ENCODE peak calls at places on chromosomes 13 and 19, in four cellular contexts. One of them, this sample, is unnamed. For H3K9me3 and H3K27me3, the result is how much of the 10 kb centered on the place peaks cover.

GRCh38 chr19:412356-413355 is 3.7 kb upstream of the C2CD4C start:
- DNase-seq in body of pancreas: peak
- DNase-seq in tibial nerve: no peak
- DNase-seq in ovary: no peak
- DNase-seq in this sample: peak

GRCh38 chr13:104296301-104296700 is 1230.1 kb upstream of the SLC10A2 start:
- DNase-seq in body of pancreas: no peak
- DNase-seq in tibial nerve: no peak
- DNase-seq in ovary: no peak
- DNase-seq in this sample: no peak

GRCh38 chr19:33193269-33193863 is 764 bp upstream of the LRP3 start:
- DNase-seq in body of pancreas: no peak
- DNase-seq in tibial nerve: no peak
- DNase-seq in ovary: no peak
- DNase-seq in this sample: peak

GRCh38 chr13:113970810-113971470 is 2.9 kb downstream of the C13orf46 start:
- DNase-seq in body of pancreas: peak
- DNase-seq in tibial nerve: no peak
- DNase-seq in ovary: no peak
- DNase-seq in this sample: peak

GRCh38 chr13:37319041-37319443 is 213.6 kb upstream of the CSNK1A1L start:
- DNase-seq in body of pancreas: no peak
- DNase-seq in tibial nerve: no peak
- DNase-seq in ovary: no peak
- DNase-seq in this sample: no peak

GRCh38 chr19:17647071-17648020 is 40.8 kb downstream of the UNC13A start:
- DNase-seq in body of pancreas: no peak
- DNase-seq in tibial nerve: no peak
- DNase-seq in ovary: no peak
- DNase-seq in this sample: no peak

GRCh38 chr19:33508941-33509614 is 12.5 kb downstream of the PEPD start:
- DNase-seq in body of pancreas: no peak
- DNase-seq in tibial nerve: no peak
- DNase-seq in ovary: no peak
- DNase-seq in this sample: no peak

GRCh38 chr13:108455320-108455719 is 174.1 kb upstream of the MYO16 start:
- DNase-seq in body of pancreas: no peak
- DNase-seq in tibial nerve: no peak
- DNase-seq in ovary: no peak
- DNase-seq in this sample: no peak

GRCh38 chr19:5321851-5322681 is 18.5 kb downstream of the PTPRS start:
- DNase-seq in body of pancreas: no peak
- DNase-seq in tibial nerve: no peak
- DNase-seq in ovary: no peak
- DNase-seq in this sample: no peak

GRCh38 chr13:91468301-91468700 is 69.9 kb downstream of the GPC5 start:
- DNase-seq in body of pancreas: no peak
- DNase-seq in tibial nerve: no peak
- DNase-seq in ovary: no peak
- DNase-seq in this sample: no peak

GRCh38 chr13:109256866-109257760 is 529.3 kb downstream of the IRS2 start:
- DNase-seq in body of pancreas: no peak
- DNase-seq in tibial nerve: no peak
- DNase-seq in ovary: no peak
- DNase-seq in this sample: no peak

GRCh38 chr19:30590596-30591229 is 218.5 kb downstream of the ZNF536 start:
- DNase-seq in body of pancreas: no peak
- DNase-seq in tibial nerve: no peak
- DNase-seq in ovary: no peak
- DNase-seq in this sample: no peak

GRCh38 chr19:30593358-30593757 is 221.2 kb downstream of the ZNF536 start:
- DNase-seq in body of pancreas: no peak
- DNase-seq in tibial nerve: no peak
- DNase-seq in ovary: no peak
- DNase-seq in this sample: no peak

GRCh38 chr19:30584121-30584520 is 211.9 kb downstream of the ZNF536 start:
- DNase-seq in body of pancreas: no peak
- DNase-seq in tibial nerve: no peak
- DNase-seq in ovary: no peak
- DNase-seq in this sample: no peak

DNA sequence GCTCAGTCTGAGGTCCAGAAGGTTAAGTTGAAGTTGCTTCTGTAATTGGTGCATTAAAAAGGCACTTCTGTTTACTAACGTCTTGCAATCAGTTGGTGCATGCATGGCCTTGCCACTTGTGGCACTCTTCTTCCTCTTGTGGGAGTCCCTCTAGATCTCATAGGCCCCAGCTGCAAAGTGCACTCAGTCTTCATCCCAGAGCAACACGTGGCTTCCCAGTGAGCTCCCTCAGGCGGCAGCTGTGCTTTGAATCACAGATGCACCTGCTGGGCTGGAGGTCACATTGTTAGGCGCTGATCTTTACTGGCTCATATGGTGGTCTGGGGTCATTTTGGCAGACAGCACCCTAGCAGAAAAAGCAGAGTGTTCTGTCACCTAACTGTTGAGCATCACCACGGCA is 215.7 kb downstream of the ZNF536 start:
- DNase-seq in body of pancreas: no peak
- DNase-seq in tibial nerve: no peak
- DNase-seq in ovary: no peak
- DNase-seq in this sample: no peak
- H3K27ac ChIP-seq in body of pancreas: no peak
- H3K27ac ChIP-seq in tibial nerve: no peak
- H3K27ac ChIP-seq in ovary: no peak
- H3K27ac ChIP-seq in this sample: no peak

GRCh38 chr19:28475525-28475924 is 737.4 kb downstream of the UQCRFS1 start:
- DNase-seq in body of pancreas: no peak
- DNase-seq in tibial nerve: no peak
- DNase-seq in ovary: no peak
- DNase-seq in this sample: no peak

GRCh38 chr19:28468701-28469459 is 744.1 kb downstream of the UQCRFS1 start:
- DNase-seq in body of pancreas: peak
- DNase-seq in tibial nerve: no peak
- DNase-seq in ovary: no peak
- DNase-seq in this sample: peak

GRCh38 chr19:28472111-28472510 is 740.8 kb downstream of the UQCRFS1 start:
- DNase-seq in body of pancreas: no peak
- DNase-seq in tibial nerve: no peak
- DNase-seq in ovary: no peak
- DNase-seq in this sample: no peak

GRCh38 chr19:28469544-28469943 is 743.4 kb downstream of the UQCRFS1 start:
- DNase-seq in body of pancreas: no peak
- DNase-seq in tibial nerve: no peak
- DNase-seq in ovary: no peak
- DNase-seq in this sample: no peak

DNA sequence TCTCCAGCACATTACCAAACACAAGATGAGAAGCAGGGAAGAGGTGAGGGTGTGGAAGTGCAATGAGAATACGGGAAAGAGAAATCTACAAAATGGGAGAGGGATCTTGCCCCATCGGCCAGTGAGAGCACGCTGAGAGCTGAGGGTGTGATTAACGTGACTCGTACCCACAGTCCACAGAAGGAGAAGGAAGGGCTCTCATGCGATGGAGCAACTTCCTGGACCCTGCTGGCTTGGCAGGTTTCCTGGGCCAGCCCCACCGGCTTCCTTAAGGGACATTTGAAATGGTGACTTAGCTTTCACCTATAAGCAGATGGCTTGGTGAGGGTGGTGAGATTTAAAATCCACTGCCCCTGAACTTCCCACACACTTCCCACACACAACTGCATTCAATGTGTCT is 740.1 kb downstream of the UQCRFS1 start:
- DNase-seq in body of pancreas: peak
- DNase-seq in tibial nerve: no peak
- DNase-seq in ovary: no peak
- DNase-seq in this sample: peak
- H3K9me3 ChIP-seq in body of pancreas: under half
- H3K9me3 ChIP-seq in tibial nerve: under half
- H3K9me3 ChIP-seq in ovary: under half
- H3K9me3 ChIP-seq in this sample: under half

DNA sequence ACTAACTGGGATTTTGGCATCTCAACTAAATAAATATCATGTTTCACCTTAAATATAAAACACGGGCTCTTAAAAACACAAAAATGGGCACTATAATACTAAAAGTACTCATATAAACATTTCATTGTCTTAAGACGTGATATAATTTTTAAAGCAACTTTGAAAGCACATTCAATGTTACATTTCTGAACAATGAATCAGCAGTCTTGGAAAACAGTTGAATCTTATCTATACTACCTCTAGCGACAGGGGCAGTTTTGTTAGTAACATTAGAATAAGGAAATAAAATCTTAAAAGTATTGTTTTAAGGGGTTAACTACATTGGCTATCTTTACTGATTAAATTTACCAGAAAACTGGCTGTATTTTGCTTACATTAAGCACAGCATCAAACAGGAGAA is 156.9 kb downstream of the UGGT2 start:
- DNase-seq in body of pancreas: no peak
- DNase-seq in tibial nerve: no peak
- DNase-seq in ovary: no peak
- DNase-seq in this sample: no peak
- H3K27me3 ChIP-seq in body of pancreas: under half
- H3K27me3 ChIP-seq in tibial nerve: under half
- H3K27me3 ChIP-seq in ovary: under half
- H3K27me3 ChIP-seq in this sample: under half

DNA sequence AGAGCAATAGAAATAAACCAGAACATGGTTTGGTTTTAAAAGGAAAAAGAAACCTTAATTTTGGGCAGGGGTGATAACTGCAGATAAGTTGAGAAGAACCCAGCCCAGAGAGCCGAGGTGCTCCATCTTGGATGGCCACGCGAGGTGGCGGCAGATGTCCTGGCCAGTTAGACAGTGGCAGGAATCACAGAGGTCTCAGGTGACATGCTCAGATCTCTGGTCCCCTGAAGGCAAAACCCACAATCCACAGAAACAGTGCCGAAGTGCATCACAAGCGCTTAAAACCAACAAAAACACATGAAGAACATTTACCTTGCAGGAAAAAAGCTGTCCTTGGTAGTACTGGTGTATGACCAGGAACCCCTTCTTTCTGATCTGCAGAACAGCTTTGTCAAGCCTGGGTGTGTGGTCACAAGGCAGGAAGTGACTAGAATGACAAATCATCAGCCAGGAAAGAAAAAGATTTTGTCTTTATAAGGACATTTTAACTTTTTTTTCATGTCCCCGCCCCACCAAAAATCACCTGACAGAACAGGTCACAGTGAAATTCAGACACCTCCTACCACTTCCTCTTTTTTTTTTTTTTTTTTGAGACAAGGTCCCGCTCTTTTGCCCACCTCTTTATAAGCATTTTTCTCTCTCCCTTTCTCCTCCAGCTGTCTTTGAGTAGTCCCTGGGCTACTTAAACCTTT is at the start of gene LCP1:
- DNase-seq in body of pancreas: no peak
- DNase-seq in tibial nerve: no peak
- DNase-seq in ovary: no peak
- DNase-seq in this sample: no peak
- H3K27ac ChIP-seq in body of pancreas: no peak
- H3K27ac ChIP-seq in tibial nerve: peak
- H3K27ac ChIP-seq in ovary: no peak
- H3K27ac ChIP-seq in this sample: no peak

DNA sequence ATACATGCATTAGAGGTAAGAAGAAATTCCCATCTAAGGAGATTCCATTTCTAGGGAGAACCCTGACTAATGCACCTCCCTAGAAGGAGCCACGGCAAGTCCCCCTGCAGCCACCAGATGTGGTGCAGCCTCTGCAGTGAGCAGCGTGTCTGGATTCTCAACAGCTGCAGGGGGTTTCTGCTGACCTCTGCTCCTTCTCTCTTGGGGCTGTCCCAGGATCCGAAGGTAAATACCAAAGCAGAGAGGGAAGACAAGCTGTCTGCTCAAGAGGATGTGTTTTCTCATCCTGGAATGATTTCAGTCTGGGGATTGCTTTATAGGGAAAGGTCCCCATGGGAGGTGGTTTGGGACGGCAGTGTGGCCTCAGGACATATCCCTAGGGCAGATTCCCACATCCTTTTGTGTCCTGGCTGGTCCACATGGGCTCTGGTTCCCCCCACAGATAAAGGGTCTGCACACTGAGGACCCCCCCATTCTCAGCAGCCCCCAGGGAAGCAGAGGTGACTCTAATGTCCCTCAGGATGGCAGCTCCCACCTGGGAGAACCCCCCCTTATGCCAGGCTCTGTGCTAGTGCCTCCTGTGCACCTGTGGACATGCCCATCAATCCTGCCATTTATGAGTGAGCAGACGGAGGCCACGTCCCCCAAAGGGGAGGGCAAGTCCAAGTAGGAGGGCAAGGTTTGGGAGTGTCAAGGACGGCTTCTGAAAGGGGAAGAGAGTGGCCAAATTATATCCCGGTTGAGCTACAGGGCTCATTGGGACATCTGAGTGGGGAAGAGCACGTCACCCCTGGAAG is 10.3 kb upstream of the OR10H5 start:
- DNase-seq in body of pancreas: no peak
- DNase-seq in tibial nerve: no peak
- DNase-seq in ovary: no peak
- DNase-seq in this sample: no peak
- H3K9me3 ChIP-seq in body of pancreas: under half
- H3K9me3 ChIP-seq in tibial nerve: under half
- H3K9me3 ChIP-seq in ovary: under half
- H3K9me3 ChIP-seq in this sample: under half

DNA sequence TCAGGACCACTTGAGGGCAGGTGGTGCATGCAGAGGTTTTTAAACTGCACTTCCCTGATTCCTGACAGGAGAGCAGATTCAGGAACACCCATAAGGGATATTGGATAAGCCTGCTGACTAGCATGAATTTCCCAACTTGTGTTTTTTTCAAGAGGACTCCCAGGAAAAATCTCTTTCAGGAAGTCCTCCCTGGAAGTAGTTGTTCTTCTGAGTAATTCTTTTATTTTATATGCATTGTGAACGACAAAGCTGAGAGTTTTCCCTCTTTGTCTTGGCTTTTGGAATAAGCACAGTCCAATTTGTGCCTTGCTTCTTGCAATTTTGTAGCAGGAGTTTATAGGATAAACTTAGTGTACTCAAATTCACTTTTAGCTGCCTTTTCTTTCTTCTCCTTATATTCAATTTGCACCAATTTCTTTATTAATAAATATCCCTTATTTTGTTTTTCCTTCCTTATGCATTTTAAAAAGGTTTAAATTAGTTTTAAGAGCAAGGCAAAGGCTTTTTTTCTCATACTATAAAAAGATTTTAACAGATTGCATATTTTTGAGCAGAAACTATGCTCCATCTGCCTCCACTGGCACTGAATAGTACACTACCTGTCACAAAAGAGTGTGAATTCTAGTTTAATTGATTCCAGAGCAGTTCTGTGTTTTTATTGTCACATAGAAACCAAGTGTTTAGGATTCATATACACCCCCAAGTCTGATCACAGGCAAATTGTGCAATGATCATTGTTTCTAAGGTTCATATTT is 543.3 kb upstream of the SPRY2 start:
- DNase-seq in body of pancreas: no peak
- DNase-seq in tibial nerve: no peak
- DNase-seq in ovary: no peak
- DNase-seq in this sample: no peak
- H3K27me3 ChIP-seq in body of pancreas: under half
- H3K27me3 ChIP-seq in tibial nerve: under half
- H3K27me3 ChIP-seq in ovary: under half
- H3K27me3 ChIP-seq in this sample: under half